ENCODE peak calls at places on chromosomes 3 and 15, in seven cellular contexts. I is WERI-Rb-1, T is sigmoid colon, C is body of pancreas, B is heart right ventricle, M is astrocyte, X is endodermal cell. L is an unnamed sample. For H3K36me3, the result is how much of the 10 kb centered on the place peaks cover.

GRCh38 chr15:65163041-65163440 is 22.1 kb downstream of the CLPX start:
- DNase-seq in T (no peak), I (no peak), C (no peak), X (no peak), M (no peak), B (no peak), L (no peak)

GRCh38 chr3:127677541-127678314 is 5.0 kb downstream of the ABTB1 start:
- DNase-seq in I (peak), X (peak), T (peak), B (no peak), C (peak), M (no peak), L (no peak)

GRCh38 chr3:28853830-28854229 is 427.0 kb upstream of the RBMS3 start:
- DNase-seq in M (no peak), X (no peak), I (no peak), B (no peak), C (no peak), T (no peak), L (no peak)

GRCh38 chr3:42739401-42740158 is 33.5 kb downstream of the CCDC13 start:
- DNase-seq in X (peak), C (no peak), I (no peak), B (peak), M (no peak), T (peak), L (no peak)

GRCh38 chr15:73694419-73694818 is 10.2 kb downstream of the CD276 start:
- DNase-seq in C (no peak), T (peak), X (no peak), I (no peak), B (no peak), M (no peak), L (no peak)

GRCh38 chr3:13524979-13525669 is 23.8 kb upstream of the FBLN2 start:
- DNase-seq in M (no peak), B (no peak), X (no peak), C (no peak), I (no peak), T (no peak), L (no peak)

GRCh38 chr3:141305436-141305835 is 62.9 kb upstream of the ZBTB38 start:
- DNase-seq in M (no peak), C (no peak), I (peak), B (no peak), T (no peak), X (no peak), L (no peak)

GRCh38 chr15:92166751-92167412 is 226.8 kb upstream of the ST8SIA2 start:
- DNase-seq in M (no peak), T (no peak), C (no peak), B (no peak), I (no peak), X (no peak), L (no peak)

GRCh38 chr3:165346503-165346902 is 150.3 kb upstream of the SLITRK3 start:
- DNase-seq in C (no peak), B (no peak), T (no peak), M (no peak), I (no peak), X (no peak), L (no peak)

GRCh38 chr3:177431525-177432255 is 234.4 kb upstream of the TBL1XR1 start:
- DNase-seq in M (no peak), T (no peak), C (no peak), B (no peak), X (no peak), I (no peak), L (no peak)

GRCh38 chr3:110973263-110973895 is 98.2 kb upstream of the NECTIN3 start:
- DNase-seq in B (no peak), T (no peak), I (no peak), C (no peak), X (no peak), M (no peak), L (no peak)

GRCh38 chr3:119304201-119304713 is 10.1 kb downstream of the ARHGAP31 start:
- DNase-seq in M (peak), B (no peak), C (no peak), X (peak), I (no peak), T (no peak), L (no peak)

GRCh38 chr15:93929375-93930094 is 301.8 kb upstream of the MCTP2 start:
- DNase-seq in I (no peak), X (no peak), C (no peak), T (peak), B (no peak), M (peak), L (no peak)

GRCh38 chr15:68384451-68385239 is 47.3 kb downstream of the ITGA11 start:
- DNase-seq in M (peak), C (no peak), B (no peak), X (peak), T (peak), I (no peak), L (no peak)

GRCh38 chr15:77104155-77104554 is 33.2 kb upstream of the TSPAN3 start:
- DNase-seq in T (no peak), M (peak), X (no peak), B (peak), I (no peak), C (no peak), L (no peak)

GRCh38 chr15:97968380-97968779 is 7.9 kb downstream of the ARRDC4 start:
- DNase-seq in I (no peak), C (no peak), M (peak), X (no peak), T (no peak), B (no peak), L (no peak)

GRCh38 chr3:66299893-66300292 is 79.1 kb downstream of the SLC25A26 start:
- DNase-seq in X (no peak), B (no peak), I (no peak), M (no peak), T (no peak), C (no peak), L (no peak)

GRCh38 chr15:23687143-23687470 is at the start of gene NDN:
- DNase-seq in C (peak), B (peak), I (peak), M (peak), T (peak), X (peak), L (no peak)
- H3K27ac ChIP-seq in C (peak), B (no peak), I (peak), M (no peak), T (peak), X (no peak), L (no peak)

GRCh38 chr3:53806182-53807116 is 39.8 kb downstream of the CHDH start:
- DNase-seq in M (peak), C (peak), B (peak), X (peak), I (no peak), T (peak), L (no peak)

GRCh38 chr3:53809267-53809666 is 37.0 kb downstream of the CHDH start:
- DNase-seq in I (no peak), M (no peak), C (no peak), B (no peak), T (peak), X (peak), L (no peak)

GRCh38 chr3:53807117-53807521 is 39.1 kb downstream of the CHDH start:
- DNase-seq in T (peak), B (no peak), I (no peak), M (no peak), C (no peak), X (peak), L (no peak)

GRCh38 chr3:53809764-53810400 is 36.3 kb downstream of the CHDH start:
- DNase-seq in I (no peak), C (no peak), T (no peak), M (no peak), X (peak), B (no peak), L (no peak)

DNA sequence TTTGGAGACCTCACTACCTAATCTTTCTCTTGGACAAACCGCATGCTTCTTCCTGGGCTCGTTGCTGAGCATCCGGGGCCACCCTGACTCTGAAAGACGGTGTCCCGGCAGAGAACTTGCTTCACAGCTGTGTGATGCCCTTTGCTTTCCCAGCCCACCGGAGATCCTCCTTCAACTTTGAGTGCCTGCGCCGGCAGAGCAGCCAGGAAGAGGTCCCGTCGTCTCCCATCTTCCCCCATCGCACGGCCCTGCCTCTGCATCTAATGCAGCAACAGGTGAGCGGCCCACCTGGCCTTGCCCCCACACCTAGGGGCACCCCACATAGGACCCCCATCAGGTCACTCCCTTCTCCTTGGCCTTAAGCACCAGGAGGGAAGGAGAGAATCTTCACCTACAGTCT is 37.7 kb downstream of the CHDH start:
- DNase-seq in M (no peak), I (no peak), B (no peak), C (no peak), T (peak), X (peak), L (no peak)
- TF ChIP-seq CTCF in M (no peak), I (no peak), B (no peak), C (no peak), T (no peak), X (no peak), L (no peak)

GRCh38 chr3:129312021-129312639 is 33.5 kb downstream of the HMCES start:
- DNase-seq in B (no peak), X (peak), T (no peak), M (no peak), C (no peak), I (no peak), L (no peak)
- H3K36me3 ChIP-seq in B (under half), X (under half), T (under half), M (under half), C (under half), I (under half), L (under half)

DNA sequence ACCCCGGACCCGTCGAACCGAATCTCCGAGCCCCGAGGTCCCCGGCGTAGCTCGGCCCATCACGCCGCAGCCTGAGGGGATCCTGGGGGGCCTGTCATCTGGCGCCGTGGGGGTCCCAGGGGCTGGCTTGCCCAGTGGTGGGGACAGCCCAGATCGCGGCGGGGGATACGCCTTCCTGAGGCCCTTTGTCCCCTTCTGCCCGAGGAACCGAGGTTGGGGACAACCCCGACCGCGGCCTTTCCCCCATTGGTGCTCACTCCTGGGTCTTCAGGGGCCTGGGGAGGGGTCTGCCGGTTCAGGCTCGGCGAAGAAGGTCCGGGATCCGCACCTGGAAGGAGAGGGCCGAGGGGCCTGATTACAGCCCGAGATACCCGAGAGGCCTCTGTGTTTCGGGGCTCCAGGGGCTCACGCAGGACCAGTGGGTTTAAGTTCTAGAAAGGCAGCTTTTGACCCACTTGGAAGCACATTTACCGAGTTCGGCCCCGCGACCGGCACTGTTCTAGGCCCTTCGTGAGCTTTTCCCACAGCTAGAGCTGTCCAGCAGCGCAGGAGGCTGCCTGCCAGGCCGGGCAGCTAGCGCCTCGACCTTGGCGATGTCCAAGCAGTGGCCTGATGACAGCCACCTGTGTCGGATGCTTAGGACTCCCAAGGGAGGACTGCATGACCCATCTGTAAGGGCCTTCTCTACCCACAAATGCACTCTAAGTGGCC is 504 bp downstream of the ABHD2 start:
- DNase-seq in I (no peak), C (peak), T (peak), M (no peak), X (no peak), B (peak), L (no peak)
- H3K27ac ChIP-seq in I (peak), C (peak), T (peak), M (peak), X (no peak), B (peak), L (peak)

DNA sequence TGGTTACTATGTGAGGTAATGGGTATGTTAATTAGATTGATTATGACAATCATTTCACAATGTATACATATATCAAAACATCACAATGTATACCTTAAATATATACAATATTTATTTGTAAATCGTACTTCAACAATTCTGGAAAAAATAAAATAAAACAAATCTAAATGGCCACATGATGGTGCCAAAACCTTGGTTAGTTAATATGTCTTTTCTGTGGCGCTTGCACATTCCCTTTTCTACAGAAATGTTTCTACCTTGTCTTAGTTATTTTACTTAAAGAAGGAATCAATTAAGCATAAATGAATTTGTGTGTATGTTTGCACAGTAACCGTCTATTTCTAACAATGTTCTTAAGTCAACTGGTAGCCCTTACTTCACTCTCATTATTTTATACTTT is 53.4 kb downstream of the OXSM start:
- DNase-seq in M (no peak), I (no peak), T (no peak), C (no peak), B (no peak), X (no peak), L (no peak)
- TF ChIP-seq CTCF in M (no peak), I (no peak), T (no peak), C (no peak), B (peak), X (peak), L (no peak)

GRCh38 chr3:31704156-31704555 is 171.4 kb downstream of the STT3B start:
- DNase-seq in B (no peak), I (no peak), T (no peak), C (no peak), M (no peak), X (no peak), L (no peak)

GRCh38 chr3:31704651-31705179 is 172.0 kb downstream of the STT3B start:
- DNase-seq in T (no peak), C (peak), X (no peak), I (no peak), M (peak), B (peak), L (no peak)

GRCh38 chr3:31701286-31701685 is 168.6 kb downstream of the STT3B start:
- DNase-seq in C (no peak), B (no peak), X (no peak), I (no peak), M (no peak), T (no peak), L (no peak)

GRCh38 chr3:31709005-31709404 is 176.3 kb downstream of the STT3B start:
- DNase-seq in T (no peak), B (no peak), X (no peak), M (peak), C (no peak), I (no peak), L (no peak)

GRCh38 chr3:31705726-31706125 is 173.0 kb downstream of the STT3B start:
- DNase-seq in B (no peak), M (peak), T (no peak), I (no peak), C (no peak), X (no peak), L (no peak)
- H3K36me3 ChIP-seq in B (under half), M (under half), T (under half), I (under half), C (under half), X (under half), L (under half)

DNA sequence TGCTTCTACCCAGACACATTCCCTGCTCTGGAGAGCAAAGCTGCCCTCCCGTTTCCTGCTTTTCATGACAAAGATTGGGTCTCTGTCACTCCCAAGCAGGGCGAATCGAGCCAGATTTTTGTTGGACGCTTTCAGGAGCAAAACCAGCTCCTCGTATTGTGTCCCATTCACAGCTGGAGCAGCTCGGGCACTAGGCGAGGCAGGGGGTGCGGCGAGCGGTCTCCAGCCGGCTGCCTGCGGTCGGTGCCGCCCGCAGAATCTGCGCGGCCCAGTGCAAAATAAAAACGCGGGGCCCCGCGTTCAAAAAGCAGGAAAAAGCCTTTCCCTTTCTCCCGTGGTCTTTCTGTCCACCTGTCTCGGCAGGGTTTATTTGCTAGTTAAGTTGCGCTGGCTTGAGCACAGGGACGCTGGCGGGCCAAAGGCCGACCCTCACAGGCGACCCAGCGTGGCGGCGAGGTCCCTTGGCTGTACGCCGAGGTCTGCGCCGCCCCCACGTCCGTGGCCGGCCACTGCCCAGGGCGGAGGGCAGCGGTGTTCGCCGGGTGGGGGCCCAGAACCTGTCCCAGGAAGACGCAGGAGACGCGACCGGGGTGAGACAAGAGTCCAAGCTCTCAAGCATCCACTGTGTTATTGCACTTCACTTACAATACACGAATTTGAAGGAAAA is 71.2 kb downstream of the CYP19A1 start:
- DNase-seq in I (no peak), B (peak), T (no peak), M (no peak), C (no peak), X (peak), L (no peak)
- H3K27ac ChIP-seq in I (no peak), B (no peak), T (peak), M (no peak), C (no peak), X (no peak), L (no peak)

GRCh38 chr3:157589168-157589567 is 86.0 kb upstream of the VEPH1 start:
- DNase-seq in M (no peak), C (no peak), I (no peak), B (no peak), X (no peak), T (no peak), L (no peak)

GRCh38 chr3:157590273-157590672 is 87.1 kb upstream of the VEPH1 start:
- DNase-seq in M (no peak), C (no peak), T (no peak), B (no peak), I (no peak), X (no peak), L (no peak)

GRCh38 chr3:157595259-157595658 is 92.0 kb upstream of the VEPH1 start:
- DNase-seq in C (no peak), M (no peak), I (no peak), T (no peak), B (no peak), X (no peak), L (no peak)

GRCh38 chr3:157592769-157593168 is 89.6 kb upstream of the VEPH1 start:
- DNase-seq in I (no peak), C (no peak), T (no peak), M (no peak), X (no peak), B (no peak), L (no peak)

DNA sequence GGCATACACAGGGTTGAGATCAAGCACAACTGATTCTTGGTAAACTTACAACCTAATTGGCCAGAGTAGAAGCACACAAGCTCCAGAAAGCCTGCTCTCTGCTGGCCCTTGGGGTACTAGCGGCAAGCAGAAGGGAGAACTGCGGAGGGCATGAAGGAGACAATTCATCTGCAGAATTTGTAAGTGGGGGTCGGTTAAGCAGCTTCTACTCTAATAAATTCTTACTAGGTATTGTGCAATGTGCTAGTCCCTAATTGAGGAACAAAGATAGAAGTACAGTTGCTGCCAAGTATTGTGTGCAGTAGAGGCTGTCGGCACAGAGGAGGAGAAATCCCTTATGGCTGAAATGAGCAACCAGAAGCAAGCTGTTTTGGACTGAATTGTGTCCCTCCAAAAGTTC is 91.2 kb upstream of the VEPH1 start:
- DNase-seq in I (no peak), X (peak), T (no peak), M (no peak), B (no peak), C (no peak), L (no peak)
- TF ChIP-seq CTCF in I (peak), X (peak), T (no peak), M (no peak), B (no peak), C (no peak), L (no peak)

GRCh38 chr3:40463579-40463978 is 6.4 kb downstream of the RPL14 start:
- DNase-seq in B (no peak), T (no peak), X (no peak), M (no peak), C (no peak), I (no peak), L (no peak)

GRCh38 chr3:40465456-40465855 is 8.3 kb downstream of the RPL14 start:
- DNase-seq in B (no peak), I (no peak), M (no peak), T (no peak), X (no peak), C (no peak), L (no peak)

GRCh38 chr3:40468018-40468417 is 8.9 kb upstream of the ZNF619 start:
- DNase-seq in T (no peak), B (no peak), X (no peak), M (no peak), C (no peak), I (no peak), L (no peak)

GRCh38 chr3:40465111-40465407 is 7.9 kb downstream of the RPL14 start:
- DNase-seq in X (no peak), T (no peak), I (no peak), C (no peak), M (no peak), B (no peak), L (no peak)

GRCh38 chr3:40464339-40465110 is 7.4 kb downstream of the RPL14 start:
- DNase-seq in I (no peak), C (no peak), X (no peak), T (no peak), M (no peak), B (no peak), L (no peak)
- H3K36me3 ChIP-seq in I (half or more), C (under half), X (half or more), T (under half), M (under half), B (half or more), L (under half)

L was measured in CD8-positive, alpha-beta T cell.